ENCODE peak calls at places on chromosomes 1 and 21, in five cellular contexts. U, S, E, I and C are unnamed samples.

GRCh38 chr21:33860332-33860879 is 55.2 kb downstream of the ATP5PO start:
- DNase-seq in E (no peak), I (no peak), S (no peak), U (no peak), C (no peak)

GRCh38 chr1:166119678-166120077 is 47.1 kb downstream of the FAM78B start:
- DNase-seq in U (no peak), S (no peak), E (no peak), I (no peak), C (no peak)

GRCh38 chr1:233523047-233523446 is 90.9 kb upstream of the KCNK1 start:
- DNase-seq in S (no peak), I (no peak), E (no peak), U (no peak), C (no peak)

GRCh38 chr1:156859523-156860112 is 701 bp upstream of the INSRR start:
- DNase-seq in E (peak; percentile 61), S (no peak), I (no peak), U (no peak), C (no peak)

GRCh38 chr1:235632538-235633219 is 16.9 kb downstream of the GNG4 start:
- DNase-seq in U (no peak), S (peak; percentile 2), I (no peak), E (no peak), C (no peak)

GRCh38 chr1:7320661-7321060 is 450.4 kb upstream of the VAMP3 start:
- DNase-seq in I (peak; percentile 4), U (no peak), S (no peak), E (no peak), C (no peak)

GRCh38 chr1:162772571-162773154 is 17.8 kb upstream of the HSD17B7 start:
- DNase-seq in I (no peak), E (no peak), S (no peak), U (no peak), C (no peak)

GRCh38 chr1:106755682-106756406 is 300.6 kb upstream of the PRMT6 start:
- DNase-seq in U (no peak), E (no peak), S (no peak), I (no peak), C (no peak)

GRCh38 chr1:210697185-210697584 is 368.5 kb downstream of the HHAT start:
- DNase-seq in S (no peak), I (no peak), E (no peak), U (no peak), C (no peak)

GRCh38 chr1:184385863-184386262 is 966 bp upstream of the C1orf21 start:
- DNase-seq in I (no peak), U (no peak), S (no peak), E (no peak), C (no peak)

GRCh38 chr1:79959635-79960034 is 953.1 kb upstream of the ADGRL4 start:
- DNase-seq in E (no peak), I (no peak), U (no peak), S (no peak), C (no peak)

GRCh38 chr1:174871886-174872285 is 127.9 kb upstream of the CACYBP start:
- DNase-seq in S (no peak), I (no peak), U (no peak), E (no peak), C (no peak)

GRCh38 chr21:42695324-42696025 is 42.1 kb downstream of the PDE9A start:
- DNase-seq in U (peak; percentile 10), S (no peak), I (no peak), E (no peak), C (no peak)

GRCh38 chr21:15759469-15759868 is 29.7 kb downstream of the USP25 start:
- DNase-seq in S (no peak), U (no peak), E (no peak), I (no peak), C (no peak)

GRCh38 chr1:17529381-17529780 is 10.1 kb upstream of the ARHGEF10L start:
- DNase-seq in S (no peak), I (no peak), E (no peak), U (no peak), C (no peak)

GRCh38 chr1:29321176-29321575 is 84.9 kb downstream of the PTPRU start:
- DNase-seq in I (no peak), E (no peak), S (no peak), U (no peak), C (no peak)

GRCh38 chr1:201562257-201562656 is 23.3 kb downstream of the NAV1 start:
- DNase-seq in I (no peak), S (no peak), E (peak; percentile 88), U (peak; percentile 59), C (no peak)

GRCh38 chr1:64474639-64475038 is 4.7 kb downstream of the CACHD1 start:
- DNase-seq in E (peak; percentile 24), S (peak; percentile 68), U (peak; percentile 75), I (peak; percentile 72), C (no peak)

GRCh38 chr1:212515329-212515760 is 82.6 kb downstream of the NENF start:
- DNase-seq in S (no peak), E (peak; percentile 26), I (no peak), U (no peak), C (no peak)

GRCh38 chr1:201714542-201715276 is 114.2 kb upstream of the IPO9 start:
- DNase-seq in I (peak; percentile 71), S (peak; percentile 97), E (no peak), U (peak; percentile 92), C (peak; percentile 97)

GRCh38 chr1:245180496-245180895 is 25.7 kb downstream of the KIF26B start:
- DNase-seq in U (no peak), S (no peak), I (no peak), E (no peak), C (no peak)

GRCh38 chr1:37474051-37474696 is at the start of gene ZC3H12A:
- DNase-seq in S (peak; percentile 95), E (peak; percentile 98), U (peak; percentile 92), I (peak; percentile 94), C (peak; percentile 88)

GRCh38 chr21:44259082-44259705 is 2.5 kb downstream of the DNMT3L start:
- DNase-seq in E (no peak), S (no peak), I (no peak), U (no peak), C (no peak)

GRCh38 chr1:115492880-115493279 is 148.9 kb upstream of the VANGL1 start:
- DNase-seq in U (no peak), S (no peak), I (no peak), E (no peak), C (no peak)

GRCh38 chr1:177871633-177872562 is 98.0 kb downstream of the SEC16B start:
- DNase-seq in U (no peak), E (no peak), I (no peak), S (no peak), C (no peak)

GRCh38 chr1:90707363-90707710 is 9.8 kb downstream of the BARHL2 start:
- DNase-seq in S (no peak), E (no peak), I (no peak), U (no peak), C (no peak)

GRCh38 chr1:117244306-117244705 is 33.6 kb upstream of the VTCN1 start:
- DNase-seq in U (no peak), I (no peak), S (no peak), E (no peak), C (no peak)

GRCh38 chr21:45516671-45517151 is 25.5 kb downstream of the SLC19A1 start:
- DNase-seq in U (no peak), E (no peak), I (no peak), S (peak; percentile 61), C (peak; percentile 37)

GRCh38 chr1:153778051-153778823 is 3.0 kb downstream of the SLC27A3 start:
- DNase-seq in E (no peak), I (no peak), U (peak; percentile 27), S (no peak), C (no peak)

GRCh38 chr1:56534252-56534651 is 45.1 kb downstream of the PLPP3 start:
- DNase-seq in S (no peak), E (no peak), I (no peak), U (no peak), C (no peak)

GRCh38 chr1:56533197-56533596 is 46.2 kb downstream of the PLPP3 start:
- DNase-seq in I (no peak), U (no peak), E (no peak), S (no peak), C (no peak)

GRCh38 chr1:56535949-56536348 is 43.4 kb downstream of the PLPP3 start:
- DNase-seq in S (no peak), I (no peak), E (no peak), U (peak; percentile 70), C (no peak)

GRCh38 chr1:56533621-56534020 is 45.7 kb downstream of the PLPP3 start:
- DNase-seq in E (no peak), U (no peak), S (no peak), I (no peak), C (no peak)

DNA sequence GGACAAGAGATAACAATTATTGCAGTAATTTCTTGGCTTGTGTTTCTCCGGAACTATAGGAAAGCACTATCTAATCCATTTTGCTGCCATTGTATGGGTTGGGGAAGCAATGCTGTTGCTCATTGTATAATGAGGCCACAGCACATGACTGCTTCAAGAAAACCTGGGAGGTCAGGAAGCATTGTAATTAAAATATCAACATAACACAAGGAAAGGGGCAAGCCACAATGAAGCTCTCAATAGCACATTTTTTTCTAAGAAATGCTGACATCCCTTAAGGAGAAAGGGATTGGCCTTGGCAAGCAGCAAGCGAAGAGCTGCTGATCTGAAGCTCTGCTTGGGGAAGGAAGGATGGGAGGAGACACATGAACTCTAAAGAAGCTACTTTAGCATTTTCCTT is 44.0 kb downstream of the PLPP3 start:
- DNase-seq in E (no peak), I (no peak), U (no peak), S (no peak), C (no peak)
- H3K4me1 ChIP-seq in E (no peaks in the 10 kb centered on the region), I (no peaks in the 10 kb centered on the region), U (peaks cover 89% of the 10 kb centered on the region), S (no peaks in the 10 kb centered on the region), C (peaks cover 7% of the 10 kb centered on the region)

GRCh38 chr1:39110325-39110851 is 84.2 kb downstream of the NDUFS5 start:
- DNase-seq in I (no peak), S (no peak), U (no peak), E (no peak), C (no peak)
- H3K4me1 ChIP-seq in I (peaks cover 7% of the 10 kb centered on the region), S (peaks cover 50% of the 10 kb centered on the region), U (peaks cover 51% of the 10 kb centered on the region), E (peaks cover 29% of the 10 kb centered on the region), C (peaks cover 68% of the 10 kb centered on the region)

GRCh38 chr1:205709640-205710039 is 29.3 kb upstream of the SLC45A3 start:
- DNase-seq in S (no peak), U (no peak), E (no peak), I (no peak), C (no peak)

GRCh38 chr1:205704891-205705290 is 24.6 kb upstream of the SLC45A3 start:
- DNase-seq in I (no peak), S (no peak), U (no peak), E (no peak), C (no peak)

GRCh38 chr1:205709059-205709398 is 28.7 kb upstream of the SLC45A3 start:
- DNase-seq in E (no peak), I (no peak), U (no peak), S (no peak), C (no peak)

GRCh38 chr1:205710201-205711062 is 30.1 kb upstream of the SLC45A3 start:
- DNase-seq in U (no peak), I (no peak), S (no peak), E (no peak), C (no peak)

GRCh38 chr1:205706601-205707502 is 26.5 kb upstream of the SLC45A3 start:
- DNase-seq in I (no peak), S (no peak), U (no peak), E (no peak), C (no peak)
- H3K4me1 ChIP-seq in I (peaks cover 3% of the 10 kb centered on the region), S (no peaks in the 10 kb centered on the region), U (peaks cover 37% of the 10 kb centered on the region), E (no peaks in the 10 kb centered on the region), C (no peaks in the 10 kb centered on the region)

GRCh38 chr1:3911521-3911845 is 11.4 kb upstream of the C1orf174 start:
- DNase-seq in I (no peak), U (no peak), E (no peak), S (no peak), C (no peak)
- H3K4me1 ChIP-seq in I (no peaks in the 10 kb centered on the region), U (peaks cover 3% of the 10 kb centered on the region), E (no peaks in the 10 kb centered on the region), S (peaks cover 4% of the 10 kb centered on the region), C (no peaks in the 10 kb centered on the region)